ENCODE peak calls at places on chromosomes 11 and 22, in five cellular contexts. T is gastrocnemius medialis, J is vagina, S is HepG2, C is GM12891. F is an unnamed sample.

GRCh38 chr11:57301711-57302423 is 22.9 kb downstream of the TNKS1BP1 start:
- DNase-seq in T (no peak), J (no peak), S (no peak), C (no peak), F (no peak)

GRCh38 chr11:59551651-59552521 is 40.5 kb downstream of the OR4D9 start:
- DNase-seq in T (no peak), J (no peak), S (peak; percentile 42), C (no peak), F (peak; percentile 82)

GRCh38 chr22:26669060-26669481 is 11.7 kb downstream of the MIAT start:
- DNase-seq in T (no peak), J (no peak), S (peak; percentile 32), C (no peak), F (peak; percentile 50)

GRCh38 chr11:133931449-133932060 is 25.2 kb downstream of the IGSF9B start:
- DNase-seq in T (no peak), J (no peak), S (no peak), C (no peak), F (no peak)

GRCh38 chr11:107825875-107826274 is 32.7 kb downstream of the SLC35F2 start:
- DNase-seq in T (no peak), J (no peak), S (no peak), C (no peak), F (no peak)

GRCh38 chr11:9982127-9982795 is 311.8 kb downstream of the SBF2 start:
- DNase-seq in T (no peak), J (no peak), S (no peak), C (no peak), F (no peak)

GRCh38 chr11:5712507-5712906 is 22.9 kb downstream of the TRIM22 start:
- DNase-seq in T (no peak), J (no peak), S (no peak), C (no peak), F (peak; percentile 33)

GRCh38 chr11:79461144-79461543 is 20.3 kb upstream of the TENM4 start:
- DNase-seq in T (no peak), J (no peak), S (peak; percentile 7), C (no peak), F (peak; percentile 1)

GRCh38 chr22:39592104-39593060 is 21.8 kb downstream of the CACNA1I start:
- DNase-seq in T (no peak), J (no peak), S (no peak), C (no peak), F (no peak)

GRCh38 chr22:36237462-36238347 is 1.6 kb downstream of the APOL2 start:
- DNase-seq in T (no peak), J (peak; percentile 87), S (no peak), C (no peak), F (peak; percentile 58)

GRCh38 chr11:19693146-19693545 is 19.5 kb upstream of the NAV2 start:
- DNase-seq in T (no peak), J (no peak), S (no peak), C (no peak), F (no peak)

GRCh38 chr11:19691815-19692214 is 20.8 kb upstream of the NAV2 start:
- DNase-seq in T (no peak), J (no peak), S (no peak), C (no peak), F (no peak)

GRCh38 chr11:19689281-19689975 is 23.2 kb upstream of the NAV2 start:
- DNase-seq in T (no peak), J (no peak), S (no peak), C (no peak), F (no peak)

GRCh38 chr11:19687372-19687771 is 25.3 kb upstream of the NAV2 start:
- DNase-seq in T (no peak), J (no peak), S (no peak), C (no peak), F (no peak)

GRCh38 chr11:19690885-19691284 is 21.8 kb upstream of the NAV2 start:
- DNase-seq in T (no peak), J (no peak), S (no peak), C (no peak), F (no peak)
- TF ChIP-seq POLR2A in T (no peak), J (no peak), S (no peak), C (no peak), F (no peak)

GRCh38 chr11:503179-503981 is 3.7 kb downstream of the RNH1 start:
- DNase-seq in T (peak; percentile 71), J (no peak), S (no peak), C (peak; percentile 82), F (peak; percentile 74)

GRCh38 chr11:501683-502287 is 5.3 kb downstream of the RNH1 start:
- DNase-seq in T (no peak), J (no peak), S (no peak), C (peak; percentile 10), F (no peak)

GRCh38 chr11:501001-501682 is 5.9 kb downstream of the RNH1 start:
- DNase-seq in T (no peak), J (no peak), S (no peak), C (peak; percentile 5), F (no peak)

GRCh38 chr11:504053-504993 is 2.7 kb downstream of the RNH1 start:
- DNase-seq in T (no peak), J (no peak), S (no peak), C (peak; percentile 50), F (peak; percentile 87)

DNA sequence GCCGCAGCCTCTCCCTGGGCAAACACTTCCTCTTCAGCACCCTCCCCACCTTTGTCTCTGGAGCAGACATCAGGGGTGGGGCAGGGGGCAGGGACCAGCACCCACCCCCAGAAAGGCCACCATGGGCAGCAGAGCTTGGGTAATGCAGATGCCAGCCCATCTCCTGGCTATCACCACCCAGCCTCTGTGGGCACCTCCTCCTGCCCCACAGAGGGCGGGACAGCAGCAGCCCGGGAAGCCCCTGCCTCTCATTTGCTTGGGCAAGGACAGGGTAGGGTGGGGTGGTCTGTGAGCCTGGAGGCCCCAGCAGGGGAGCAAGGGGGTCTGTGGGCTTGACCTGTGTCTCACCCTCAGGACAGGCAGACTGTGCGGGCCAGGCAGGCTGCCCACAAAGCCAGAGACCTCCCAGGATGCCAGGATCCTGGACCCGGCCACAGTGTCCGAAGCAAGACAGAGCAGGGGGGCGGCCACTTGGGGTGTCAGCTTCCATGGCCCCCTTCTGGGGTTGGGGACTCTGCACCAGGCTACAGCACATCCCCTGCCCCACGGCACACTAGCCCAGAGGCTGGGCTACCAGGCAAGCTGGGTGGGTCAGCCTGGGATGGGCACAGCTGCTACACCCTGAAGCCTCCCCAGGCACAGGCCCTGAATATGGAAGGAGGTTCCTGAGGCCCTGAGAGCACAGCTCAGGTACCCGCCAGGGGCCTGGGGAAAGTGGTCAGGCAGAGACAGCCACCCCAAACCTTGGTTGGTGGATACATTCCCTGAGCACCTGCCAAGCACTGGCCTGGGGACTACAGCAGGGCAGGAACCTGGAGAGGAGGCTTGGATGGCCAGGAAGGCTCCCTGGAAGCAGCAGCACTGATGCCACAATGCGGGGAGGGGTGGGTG is 4.5 kb downstream of the RNH1 start:
- DNase-seq in T (no peak), J (no peak), S (no peak), C (no peak), F (no peak)
- TF ChIP-seq POLR2A in T (no peak), J (no peak), S (no peak), C (no peak), F (no peak)

GRCh38 chr11:36349345-36350136 is 53.5 kb downstream of the PRR5L start:
- DNase-seq in T (no peak), J (no peak), S (no peak), C (no peak), F (no peak)
- TF ChIP-seq POLR2A in T (no peak), J (no peak), S (no peak), C (no peak), F (no peak)

GRCh38 chr22:42270512-42271190 is at the start of gene TCF20:
- DNase-seq in T (peak; percentile 61), J (no peak), S (peak; percentile 66), C (peak; percentile 96), F (peak; percentile 81)
- TF ChIP-seq POLR2A in T (no peak), J (no peak), S (peak; percentile 39), C (peak; percentile 53), F (no peak)